ENCODE peak calls at places on chromosomes 5 and 9, in seven cellular contexts. One of them, this sample, is unnamed.

GRCh38 chr9:26462751-26463150 is 429.9 kb downstream of the CAAP1 start:
- DNase-seq in psoas muscle: no peak
- DNase-seq in B cell: no peak
- DNase-seq in lower leg skin: no peak
- DNase-seq in heart right ventricle: no peak
- DNase-seq in bronchial epithelial cell: no peak
- DNase-seq in pancreas: no peak
- DNase-seq in this sample: no peak

GRCh38 chr9:130780415-130780814 is 54.6 kb upstream of the ABL1 start:
- DNase-seq in psoas muscle: no peak
- DNase-seq in B cell: no peak
- DNase-seq in lower leg skin: no peak
- DNase-seq in heart right ventricle: no peak
- DNase-seq in bronchial epithelial cell: no peak
- DNase-seq in pancreas: no peak
- DNase-seq in this sample: no peak

GRCh38 chr9:34332370-34332964 is 3.1 kb downstream of the NUDT2 start:
- DNase-seq in psoas muscle: no peak
- DNase-seq in B cell: peak; percentile 41
- DNase-seq in lower leg skin: no peak
- DNase-seq in heart right ventricle: no peak
- DNase-seq in bronchial epithelial cell: peak; percentile 61
- DNase-seq in pancreas: no peak
- DNase-seq in this sample: no peak

GRCh38 chr9:36008774-36009300 is 27.9 kb upstream of the RECK start:
- DNase-seq in psoas muscle: peak; percentile 40
- DNase-seq in B cell: peak; percentile 82
- DNase-seq in lower leg skin: peak; percentile 51
- DNase-seq in heart right ventricle: peak; percentile 26
- DNase-seq in bronchial epithelial cell: peak; percentile 54
- DNase-seq in pancreas: peak; percentile 40
- DNase-seq in this sample: peak; percentile 73

GRCh38 chr9:83444110-83444509 is 94.1 kb downstream of the FRMD3 start:
- DNase-seq in psoas muscle: peak; percentile 27
- DNase-seq in B cell: no peak
- DNase-seq in lower leg skin: no peak
- DNase-seq in heart right ventricle: peak; percentile 66
- DNase-seq in bronchial epithelial cell: no peak
- DNase-seq in pancreas: no peak
- DNase-seq in this sample: peak; percentile 76

GRCh38 chr9:133574791-133575672 is 34.2 kb downstream of the FAM163B start:
- DNase-seq in psoas muscle: no peak
- DNase-seq in B cell: no peak
- DNase-seq in lower leg skin: no peak
- DNase-seq in heart right ventricle: no peak
- DNase-seq in bronchial epithelial cell: no peak
- DNase-seq in pancreas: peak; percentile 58
- DNase-seq in this sample: no peak

GRCh38 chr9:5690278-5690677 is 61.4 kb downstream of the RIC1 start:
- DNase-seq in psoas muscle: no peak
- DNase-seq in B cell: no peak
- DNase-seq in lower leg skin: no peak
- DNase-seq in heart right ventricle: no peak
- DNase-seq in bronchial epithelial cell: no peak
- DNase-seq in pancreas: no peak
- DNase-seq in this sample: no peak

GRCh38 chr5:177996660-177997318 is 747 bp upstream of the PROP1 start:
- DNase-seq in psoas muscle: no peak
- DNase-seq in B cell: no peak
- DNase-seq in lower leg skin: no peak
- DNase-seq in heart right ventricle: no peak
- DNase-seq in bronchial epithelial cell: no peak
- DNase-seq in pancreas: no peak
- DNase-seq in this sample: no peak

GRCh38 chr9:36315283-36315682 is 57.0 kb upstream of the GNE start:
- DNase-seq in psoas muscle: no peak
- DNase-seq in B cell: no peak
- DNase-seq in lower leg skin: no peak
- DNase-seq in heart right ventricle: no peak
- DNase-seq in bronchial epithelial cell: no peak
- DNase-seq in pancreas: no peak
- DNase-seq in this sample: no peak

GRCh38 chr9:69678843-69679538 is 6.8 kb upstream of the APBA1 start:
- DNase-seq in psoas muscle: no peak
- DNase-seq in B cell: no peak
- DNase-seq in lower leg skin: no peak
- DNase-seq in heart right ventricle: no peak
- DNase-seq in bronchial epithelial cell: peak; percentile 49
- DNase-seq in pancreas: no peak
- DNase-seq in this sample: no peak

GRCh38 chr9:94167376-94167775 is 83.1 kb downstream of the PTPDC1 start:
- DNase-seq in psoas muscle: no peak
- DNase-seq in B cell: no peak
- DNase-seq in lower leg skin: no peak
- DNase-seq in heart right ventricle: no peak
- DNase-seq in bronchial epithelial cell: no peak
- DNase-seq in pancreas: no peak
- DNase-seq in this sample: no peak

GRCh38 chr9:21710792-21711191 is 91.6 kb upstream of the MTAP start:
- DNase-seq in psoas muscle: no peak
- DNase-seq in B cell: no peak
- DNase-seq in lower leg skin: no peak
- DNase-seq in heart right ventricle: no peak
- DNase-seq in bronchial epithelial cell: peak; percentile 79
- DNase-seq in pancreas: no peak
- DNase-seq in this sample: no peak

GRCh38 chr9:21708846-21709245 is 93.6 kb upstream of the MTAP start:
- DNase-seq in psoas muscle: no peak
- DNase-seq in B cell: no peak
- DNase-seq in lower leg skin: no peak
- DNase-seq in heart right ventricle: no peak
- DNase-seq in bronchial epithelial cell: no peak
- DNase-seq in pancreas: no peak
- DNase-seq in this sample: no peak

GRCh38 chr9:21708225-21708624 is 94.2 kb upstream of the MTAP start:
- DNase-seq in psoas muscle: no peak
- DNase-seq in B cell: no peak
- DNase-seq in lower leg skin: no peak
- DNase-seq in heart right ventricle: no peak
- DNase-seq in bronchial epithelial cell: peak; percentile 72
- DNase-seq in pancreas: no peak
- DNase-seq in this sample: no peak

GRCh38 chr9:21711504-21711903 is 90.9 kb upstream of the MTAP start:
- DNase-seq in psoas muscle: no peak
- DNase-seq in B cell: no peak
- DNase-seq in lower leg skin: no peak
- DNase-seq in heart right ventricle: no peak
- DNase-seq in bronchial epithelial cell: peak; percentile 99
- DNase-seq in pancreas: no peak
- DNase-seq in this sample: no peak

DNA sequence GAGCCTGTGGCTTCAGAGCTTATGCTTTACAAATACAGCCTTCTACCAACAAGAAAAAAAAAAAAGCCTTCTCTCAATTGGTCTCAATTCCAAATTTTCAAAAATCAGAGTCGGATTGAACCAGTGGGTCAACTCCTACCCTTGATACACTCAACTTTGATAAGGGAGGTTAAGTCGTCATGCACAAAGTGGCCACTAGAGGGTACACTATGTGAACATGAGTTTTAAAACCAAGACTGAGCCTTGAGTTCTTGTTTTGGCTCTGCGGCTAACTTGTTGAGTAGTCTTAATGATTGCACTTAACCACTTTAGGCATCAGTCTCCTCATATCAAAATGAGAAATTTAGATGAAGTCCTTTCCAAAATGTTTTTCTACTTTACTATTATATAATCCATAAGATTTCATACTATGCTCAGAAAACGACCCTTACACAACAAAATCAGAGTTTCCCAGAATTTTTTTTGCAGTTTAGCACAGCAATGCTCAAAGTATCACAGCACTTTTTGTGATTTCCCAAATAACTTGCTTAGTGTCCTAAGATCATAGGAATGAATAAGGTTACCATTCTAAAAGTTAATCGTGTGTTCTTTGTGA is 92.9 kb upstream of the MTAP start:
- DNase-seq in psoas muscle: no peak
- DNase-seq in B cell: peak; percentile 55
- DNase-seq in lower leg skin: peak; percentile 67
- DNase-seq in heart right ventricle: no peak
- DNase-seq in bronchial epithelial cell: peak; percentile 79
- DNase-seq in pancreas: no peak
- DNase-seq in this sample: peak; percentile 79
- TF ChIP-seq CTCF in psoas muscle: peak; percentile 68
- TF ChIP-seq CTCF in B cell: peak; percentile 94
- TF ChIP-seq CTCF in lower leg skin: no peak
- TF ChIP-seq CTCF in heart right ventricle: peak; percentile 66
- TF ChIP-seq CTCF in bronchial epithelial cell: peak; percentile 73
- TF ChIP-seq CTCF in pancreas: peak; percentile 76
- TF ChIP-seq CTCF in this sample: peak; percentile 66

GRCh38 chr9:88238281-88238571 is 100.0 kb upstream of the SPATA31C2 start:
- DNase-seq in psoas muscle: no peak
- DNase-seq in B cell: no peak
- DNase-seq in lower leg skin: no peak
- DNase-seq in heart right ventricle: no peak
- DNase-seq in bronchial epithelial cell: no peak
- DNase-seq in pancreas: no peak
- DNase-seq in this sample: no peak

GRCh38 chr9:88234114-88234513 is 95.8 kb upstream of the SPATA31C2 start:
- DNase-seq in psoas muscle: no peak
- DNase-seq in B cell: no peak
- DNase-seq in lower leg skin: no peak
- DNase-seq in heart right ventricle: no peak
- DNase-seq in bronchial epithelial cell: no peak
- DNase-seq in pancreas: no peak
- DNase-seq in this sample: no peak

GRCh38 chr9:88235615-88236014 is 97.3 kb upstream of the SPATA31C2 start:
- DNase-seq in psoas muscle: no peak
- DNase-seq in B cell: no peak
- DNase-seq in lower leg skin: no peak
- DNase-seq in heart right ventricle: no peak
- DNase-seq in bronchial epithelial cell: no peak
- DNase-seq in pancreas: no peak
- DNase-seq in this sample: no peak

GRCh38 chr9:88237454-88238280 is 99.4 kb upstream of the SPATA31C2 start:
- DNase-seq in psoas muscle: no peak
- DNase-seq in B cell: no peak
- DNase-seq in lower leg skin: no peak
- DNase-seq in heart right ventricle: no peak
- DNase-seq in bronchial epithelial cell: no peak
- DNase-seq in pancreas: no peak
- DNase-seq in this sample: no peak

DNA sequence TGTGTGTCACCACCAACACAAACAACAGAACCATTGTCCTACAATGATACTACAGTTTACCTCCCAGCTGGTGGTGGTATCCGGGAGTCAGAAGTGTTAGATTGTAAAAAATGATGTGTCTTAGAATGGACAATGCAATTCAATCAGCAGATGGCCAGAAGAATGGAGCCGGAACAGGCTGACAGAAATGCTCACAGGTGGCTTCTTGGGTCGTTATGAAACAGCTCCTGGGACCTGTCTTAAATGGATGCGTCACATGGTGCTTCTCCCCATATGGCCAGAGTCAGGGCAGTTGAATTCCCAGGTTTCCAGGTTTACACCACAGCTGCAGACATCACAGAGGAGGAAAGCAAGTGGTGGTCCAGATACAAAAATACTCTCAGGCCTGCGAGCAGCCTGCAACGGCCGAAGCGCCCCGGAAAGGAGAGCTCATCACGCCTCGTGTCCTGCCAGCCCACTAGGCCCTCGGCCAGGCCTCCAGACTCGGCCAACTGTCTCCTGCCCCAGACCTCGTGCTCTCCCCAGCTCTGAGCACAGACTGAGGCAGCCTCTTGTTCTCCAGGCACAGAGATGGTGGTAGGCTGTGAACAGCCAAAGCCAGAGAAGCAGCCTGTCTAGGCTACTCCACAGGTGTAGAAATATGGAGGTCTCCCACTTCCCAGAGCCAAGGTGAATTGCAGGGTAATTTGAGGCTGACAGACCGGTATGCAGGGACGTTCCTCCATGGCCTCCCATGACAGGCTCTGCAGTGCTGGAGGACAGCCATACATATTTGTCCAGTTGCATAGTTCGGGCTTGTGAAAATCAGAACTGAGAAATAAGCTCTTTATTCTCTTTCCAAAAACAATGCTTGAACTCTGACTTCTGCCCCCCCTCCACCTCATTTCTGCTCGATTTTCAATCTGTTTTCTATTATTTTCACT is 98.5 kb upstream of the SPATA31C2 start:
- DNase-seq in psoas muscle: no peak
- DNase-seq in B cell: no peak
- DNase-seq in lower leg skin: no peak
- DNase-seq in heart right ventricle: peak; percentile 56
- DNase-seq in bronchial epithelial cell: no peak
- DNase-seq in pancreas: no peak
- DNase-seq in this sample: peak; percentile 70
- TF ChIP-seq CTCF in psoas muscle: no peak
- TF ChIP-seq CTCF in B cell: no peak
- TF ChIP-seq CTCF in lower leg skin: no peak
- TF ChIP-seq CTCF in heart right ventricle: no peak
- TF ChIP-seq CTCF in bronchial epithelial cell: no peak
- TF ChIP-seq CTCF in pancreas: no peak
- TF ChIP-seq CTCF in this sample: no peak

GRCh38 chr5:141360685-141361084 is 891 bp downstream of the PCDHGB2 start:
- DNase-seq in psoas muscle: no peak
- DNase-seq in B cell: no peak
- DNase-seq in lower leg skin: no peak
- DNase-seq in heart right ventricle: no peak
- DNase-seq in bronchial epithelial cell: no peak
- DNase-seq in pancreas: no peak
- DNase-seq in this sample: no peak

GRCh38 chr5:141356950-141357349 is 2.1 kb downstream of the PCDHGA4 start:
- DNase-seq in psoas muscle: no peak
- DNase-seq in B cell: no peak
- DNase-seq in lower leg skin: no peak
- DNase-seq in heart right ventricle: no peak
- DNase-seq in bronchial epithelial cell: no peak
- DNase-seq in pancreas: no peak
- DNase-seq in this sample: no peak

GRCh38 chr5:141356133-141356532 is 1.3 kb downstream of the PCDHGA4 start:
- DNase-seq in psoas muscle: no peak
- DNase-seq in B cell: no peak
- DNase-seq in lower leg skin: no peak
- DNase-seq in heart right ventricle: no peak
- DNase-seq in bronchial epithelial cell: no peak
- DNase-seq in pancreas: no peak
- DNase-seq in this sample: no peak

GRCh38 chr5:141362719-141363118 is 1.2 kb upstream of the PCDHGA5 start:
- DNase-seq in psoas muscle: no peak
- DNase-seq in B cell: no peak
- DNase-seq in lower leg skin: no peak
- DNase-seq in heart right ventricle: no peak
- DNase-seq in bronchial epithelial cell: no peak
- DNase-seq in pancreas: no peak
- DNase-seq in this sample: no peak

GRCh38 chr5:141359790-141360426 is at the start of gene PCDHGB2:
- DNase-seq in psoas muscle: no peak
- DNase-seq in B cell: peak; percentile 37
- DNase-seq in lower leg skin: no peak
- DNase-seq in heart right ventricle: no peak
- DNase-seq in bronchial epithelial cell: peak; percentile 25
- DNase-seq in pancreas: no peak
- DNase-seq in this sample: no peak
- TF ChIP-seq CTCF in psoas muscle: peak; percentile 38
- TF ChIP-seq CTCF in B cell: peak; percentile 43
- TF ChIP-seq CTCF in lower leg skin: no peak
- TF ChIP-seq CTCF in heart right ventricle: peak; percentile 62
- TF ChIP-seq CTCF in bronchial epithelial cell: peak; percentile 33
- TF ChIP-seq CTCF in pancreas: no peak
- TF ChIP-seq CTCF in this sample: no peak

GRCh38 chr9:136665111-136665703 is 2.5 kb downstream of the EGFL7 start:
- DNase-seq in psoas muscle: no peak
- DNase-seq in B cell: peak; percentile 51
- DNase-seq in lower leg skin: no peak
- DNase-seq in heart right ventricle: no peak
- DNase-seq in bronchial epithelial cell: no peak
- DNase-seq in pancreas: peak; percentile 80
- DNase-seq in this sample: no peak
- TF ChIP-seq CTCF in psoas muscle: no peak
- TF ChIP-seq CTCF in B cell: peak; percentile 20
- TF ChIP-seq CTCF in lower leg skin: no peak
- TF ChIP-seq CTCF in heart right ventricle: peak; percentile 34
- TF ChIP-seq CTCF in bronchial epithelial cell: peak; percentile 27
- TF ChIP-seq CTCF in pancreas: peak; percentile 17
- TF ChIP-seq CTCF in this sample: no peak